ENCODE peak calls at places on chromosome 10, in eight cellular contexts. One of them, this sample, is unnamed. For H3K4me1, the result is how much of the 10 kb centered on the place peaks cover.

GRCh38 chr10:4354382-4354812 is 471.6 kb upstream of the AKR1E2 start:
- DNase-seq in IMR-90: peak
- DNase-seq in neural progenitor cell: no peak
- DNase-seq in CD8-positive, alpha-beta memory T cell: no peak
- DNase-seq in PC-3: peak
- DNase-seq in left ventricle myocardium inferior: no peak
- DNase-seq in psoas muscle: no peak
- DNase-seq in H9: no peak
- DNase-seq in this sample: no peak

GRCh38 chr10:127736915-127737562 is at the start of gene FOXI2:
- DNase-seq in IMR-90: no peak
- DNase-seq in neural progenitor cell: peak
- DNase-seq in CD8-positive, alpha-beta memory T cell: no peak
- DNase-seq in PC-3: no peak
- DNase-seq in left ventricle myocardium inferior: no peak
- DNase-seq in psoas muscle: no peak
- DNase-seq in H9: peak
- DNase-seq in this sample: no peak

GRCh38 chr10:88437411-88437810 is 145.7 kb downstream of the RNLS start:
- DNase-seq in IMR-90: no peak
- DNase-seq in neural progenitor cell: no peak
- DNase-seq in CD8-positive, alpha-beta memory T cell: no peak
- DNase-seq in PC-3: no peak
- DNase-seq in left ventricle myocardium inferior: no peak
- DNase-seq in psoas muscle: no peak
- DNase-seq in H9: no peak
- DNase-seq in this sample: no peak

GRCh38 chr10:131786756-131787605 is 113.8 kb upstream of the PPP2R2D start:
- DNase-seq in IMR-90: peak
- DNase-seq in neural progenitor cell: peak
- DNase-seq in CD8-positive, alpha-beta memory T cell: no peak
- DNase-seq in PC-3: peak
- DNase-seq in left ventricle myocardium inferior: no peak
- DNase-seq in psoas muscle: no peak
- DNase-seq in H9: peak
- DNase-seq in this sample: peak

GRCh38 chr10:8336629-8337331 is 282.3 kb downstream of the GATA3 start:
- DNase-seq in IMR-90: no peak
- DNase-seq in neural progenitor cell: no peak
- DNase-seq in CD8-positive, alpha-beta memory T cell: no peak
- DNase-seq in PC-3: no peak
- DNase-seq in left ventricle myocardium inferior: no peak
- DNase-seq in psoas muscle: no peak
- DNase-seq in H9: no peak
- DNase-seq in this sample: no peak

GRCh38 chr10:103177123-103177522 is 15.9 kb downstream of the NT5C2 start:
- DNase-seq in IMR-90: no peak
- DNase-seq in neural progenitor cell: no peak
- DNase-seq in CD8-positive, alpha-beta memory T cell: no peak
- DNase-seq in PC-3: no peak
- DNase-seq in left ventricle myocardium inferior: no peak
- DNase-seq in psoas muscle: no peak
- DNase-seq in H9: no peak
- DNase-seq in this sample: no peak

GRCh38 chr10:84237199-84238051 is 3.9 kb downstream of the LRIT1 start:
- DNase-seq in IMR-90: no peak
- DNase-seq in neural progenitor cell: peak
- DNase-seq in CD8-positive, alpha-beta memory T cell: no peak
- DNase-seq in PC-3: no peak
- DNase-seq in left ventricle myocardium inferior: peak
- DNase-seq in psoas muscle: no peak
- DNase-seq in H9: peak
- DNase-seq in this sample: no peak

GRCh38 chr10:19347592-19347991 is 299.0 kb downstream of the MALRD1 start:
- DNase-seq in IMR-90: no peak
- DNase-seq in neural progenitor cell: peak
- DNase-seq in CD8-positive, alpha-beta memory T cell: no peak
- DNase-seq in PC-3: peak
- DNase-seq in left ventricle myocardium inferior: no peak
- DNase-seq in psoas muscle: no peak
- DNase-seq in H9: no peak
- DNase-seq in this sample: no peak

GRCh38 chr10:24034571-24034970 is 174.4 kb upstream of the KIAA1217 start:
- DNase-seq in IMR-90: no peak
- DNase-seq in neural progenitor cell: no peak
- DNase-seq in CD8-positive, alpha-beta memory T cell: no peak
- DNase-seq in PC-3: no peak
- DNase-seq in left ventricle myocardium inferior: peak
- DNase-seq in psoas muscle: no peak
- DNase-seq in H9: no peak
- DNase-seq in this sample: no peak

GRCh38 chr10:69567920-69568319 is 5.3 kb downstream of the NEUROG3 start:
- DNase-seq in IMR-90: peak
- DNase-seq in neural progenitor cell: peak
- DNase-seq in CD8-positive, alpha-beta memory T cell: no peak
- DNase-seq in PC-3: peak
- DNase-seq in left ventricle myocardium inferior: peak
- DNase-seq in psoas muscle: peak
- DNase-seq in H9: peak
- DNase-seq in this sample: no peak

GRCh38 chr10:63976538-63976937 is 455.3 kb downstream of the REEP3 start:
- DNase-seq in IMR-90: peak
- DNase-seq in neural progenitor cell: peak
- DNase-seq in CD8-positive, alpha-beta memory T cell: no peak
- DNase-seq in PC-3: peak
- DNase-seq in left ventricle myocardium inferior: no peak
- DNase-seq in psoas muscle: no peak
- DNase-seq in H9: peak
- DNase-seq in this sample: no peak

GRCh38 chr10:31924833-31925232 is 3.8 kb downstream of the ARHGAP12 start:
- DNase-seq in IMR-90: no peak
- DNase-seq in neural progenitor cell: no peak
- DNase-seq in CD8-positive, alpha-beta memory T cell: no peak
- DNase-seq in PC-3: no peak
- DNase-seq in left ventricle myocardium inferior: no peak
- DNase-seq in psoas muscle: no peak
- DNase-seq in H9: no peak
- DNase-seq in this sample: no peak

GRCh38 chr10:35451103-35452016 is 115.1 kb downstream of the CCNY start:
- DNase-seq in IMR-90: peak
- DNase-seq in neural progenitor cell: no peak
- DNase-seq in CD8-positive, alpha-beta memory T cell: no peak
- DNase-seq in PC-3: no peak
- DNase-seq in left ventricle myocardium inferior: peak
- DNase-seq in psoas muscle: no peak
- DNase-seq in H9: no peak
- DNase-seq in this sample: no peak

GRCh38 chr10:43820663-43821062 is 172.0 kb upstream of the ZNF32 start:
- DNase-seq in IMR-90: no peak
- DNase-seq in neural progenitor cell: no peak
- DNase-seq in CD8-positive, alpha-beta memory T cell: no peak
- DNase-seq in PC-3: no peak
- DNase-seq in left ventricle myocardium inferior: no peak
- DNase-seq in psoas muscle: no peak
- DNase-seq in H9: no peak
- DNase-seq in this sample: no peak

GRCh38 chr10:3780056-3780765 is 4.8 kb downstream of the KLF6 start:
- DNase-seq in IMR-90: peak
- DNase-seq in neural progenitor cell: no peak
- DNase-seq in CD8-positive, alpha-beta memory T cell: no peak
- DNase-seq in PC-3: peak
- DNase-seq in left ventricle myocardium inferior: no peak
- DNase-seq in psoas muscle: peak
- DNase-seq in H9: peak
- DNase-seq in this sample: no peak

GRCh38 chr10:3895045-3895609 is 110.1 kb upstream of the KLF6 start:
- DNase-seq in IMR-90: peak
- DNase-seq in neural progenitor cell: no peak
- DNase-seq in CD8-positive, alpha-beta memory T cell: no peak
- DNase-seq in PC-3: no peak
- DNase-seq in left ventricle myocardium inferior: no peak
- DNase-seq in psoas muscle: no peak
- DNase-seq in H9: no peak
- DNase-seq in this sample: no peak

GRCh38 chr10:86353506-86354485 is 12.8 kb downstream of the GRID1 start:
- DNase-seq in IMR-90: no peak
- DNase-seq in neural progenitor cell: no peak
- DNase-seq in CD8-positive, alpha-beta memory T cell: no peak
- DNase-seq in PC-3: no peak
- DNase-seq in left ventricle myocardium inferior: no peak
- DNase-seq in psoas muscle: no peak
- DNase-seq in H9: no peak
- DNase-seq in this sample: no peak

GRCh38 chr10:33612551-33612950 is 278.1 kb upstream of the NRP1 start:
- DNase-seq in IMR-90: peak
- DNase-seq in neural progenitor cell: no peak
- DNase-seq in CD8-positive, alpha-beta memory T cell: no peak
- DNase-seq in PC-3: no peak
- DNase-seq in left ventricle myocardium inferior: no peak
- DNase-seq in psoas muscle: no peak
- DNase-seq in H9: no peak
- DNase-seq in this sample: no peak

GRCh38 chr10:35712486-35712885 is 70.4 kb upstream of the FZD8 start:
- DNase-seq in IMR-90: no peak
- DNase-seq in neural progenitor cell: no peak
- DNase-seq in CD8-positive, alpha-beta memory T cell: no peak
- DNase-seq in PC-3: no peak
- DNase-seq in left ventricle myocardium inferior: no peak
- DNase-seq in psoas muscle: no peak
- DNase-seq in H9: no peak
- DNase-seq in this sample: no peak

GRCh38 chr10:15267496-15267895 is 99.0 kb upstream of the NMT2 start:
- DNase-seq in IMR-90: no peak
- DNase-seq in neural progenitor cell: no peak
- DNase-seq in CD8-positive, alpha-beta memory T cell: no peak
- DNase-seq in PC-3: no peak
- DNase-seq in left ventricle myocardium inferior: no peak
- DNase-seq in psoas muscle: no peak
- DNase-seq in H9: no peak
- DNase-seq in this sample: no peak

GRCh38 chr10:75395171-75395954 is 6.2 kb downstream of the ZNF503 start:
- DNase-seq in IMR-90: peak
- DNase-seq in neural progenitor cell: peak
- DNase-seq in CD8-positive, alpha-beta memory T cell: no peak
- DNase-seq in PC-3: peak
- DNase-seq in left ventricle myocardium inferior: peak
- DNase-seq in psoas muscle: peak
- DNase-seq in H9: peak
- DNase-seq in this sample: peak

GRCh38 chr10:110737886-110738634 is 93.9 kb downstream of the RBM20 start:
- DNase-seq in IMR-90: peak
- DNase-seq in neural progenitor cell: no peak
- DNase-seq in CD8-positive, alpha-beta memory T cell: no peak
- DNase-seq in PC-3: no peak
- DNase-seq in left ventricle myocardium inferior: no peak
- DNase-seq in psoas muscle: no peak
- DNase-seq in H9: no peak
- DNase-seq in this sample: no peak

GRCh38 chr10:33611423-33611822 is 277.0 kb upstream of the NRP1 start:
- DNase-seq in IMR-90: no peak
- DNase-seq in neural progenitor cell: no peak
- DNase-seq in CD8-positive, alpha-beta memory T cell: no peak
- DNase-seq in PC-3: no peak
- DNase-seq in left ventricle myocardium inferior: no peak
- DNase-seq in psoas muscle: no peak
- DNase-seq in H9: no peak
- DNase-seq in this sample: no peak

DNA sequence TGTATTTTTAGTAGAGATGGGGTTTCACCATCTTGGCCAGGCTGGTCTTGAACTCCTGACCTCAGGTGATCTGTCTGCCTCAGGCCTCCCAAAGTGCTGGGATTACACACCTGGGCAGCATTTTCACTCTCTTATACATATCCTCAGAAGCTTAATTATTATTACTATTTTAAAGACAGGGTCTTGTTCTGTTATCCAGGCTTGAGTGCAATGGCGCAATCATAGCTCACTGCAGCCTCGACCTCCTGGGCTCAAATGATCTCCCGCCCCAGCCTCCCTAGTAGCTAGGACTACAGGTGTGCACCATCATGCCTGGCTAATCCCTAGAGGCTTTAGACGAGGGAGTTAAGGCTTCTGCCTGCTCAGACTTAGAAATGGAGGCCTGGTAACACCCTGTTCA is 26.3 kb downstream of the UNC5B start:
- DNase-seq in IMR-90: no peak
- DNase-seq in neural progenitor cell: no peak
- DNase-seq in CD8-positive, alpha-beta memory T cell: no peak
- DNase-seq in PC-3: no peak
- DNase-seq in left ventricle myocardium inferior: no peak
- DNase-seq in psoas muscle: no peak
- DNase-seq in H9: no peak
- DNase-seq in this sample: no peak
- H3K4me1 ChIP-seq in IMR-90: under half
- H3K4me1 ChIP-seq in neural progenitor cell: under half
- H3K4me1 ChIP-seq in CD8-positive, alpha-beta memory T cell: under half
- H3K4me1 ChIP-seq in PC-3: under half
- H3K4me1 ChIP-seq in left ventricle myocardium inferior: half or more
- H3K4me1 ChIP-seq in psoas muscle: under half
- H3K4me1 ChIP-seq in H9: under half
- H3K4me1 ChIP-seq in this sample: under half

GRCh38 chr10:125061557-125062243 is 98.7 kb downstream of the CTBP2 start:
- DNase-seq in IMR-90: no peak
- DNase-seq in neural progenitor cell: no peak
- DNase-seq in CD8-positive, alpha-beta memory T cell: no peak
- DNase-seq in PC-3: no peak
- DNase-seq in left ventricle myocardium inferior: no peak
- DNase-seq in psoas muscle: no peak
- DNase-seq in H9: no peak
- DNase-seq in this sample: no peak
- H3K4me1 ChIP-seq in IMR-90: under half
- H3K4me1 ChIP-seq in neural progenitor cell: under half
- H3K4me1 ChIP-seq in CD8-positive, alpha-beta memory T cell: under half
- H3K4me1 ChIP-seq in PC-3: half or more
- H3K4me1 ChIP-seq in left ventricle myocardium inferior: half or more
- H3K4me1 ChIP-seq in psoas muscle: half or more
- H3K4me1 ChIP-seq in H9: under half
- H3K4me1 ChIP-seq in this sample: half or more

GRCh38 chr10:117162093-117163021 is 24.3 kb upstream of the VAX1 start:
- DNase-seq in IMR-90: no peak
- DNase-seq in neural progenitor cell: no peak
- DNase-seq in CD8-positive, alpha-beta memory T cell: no peak
- DNase-seq in PC-3: no peak
- DNase-seq in left ventricle myocardium inferior: no peak
- DNase-seq in psoas muscle: no peak
- DNase-seq in H9: peak
- DNase-seq in this sample: no peak
- H3K4me1 ChIP-seq in IMR-90: under half
- H3K4me1 ChIP-seq in neural progenitor cell: half or more
- H3K4me1 ChIP-seq in CD8-positive, alpha-beta memory T cell: under half
- H3K4me1 ChIP-seq in PC-3: under half
- H3K4me1 ChIP-seq in left ventricle myocardium inferior: under half
- H3K4me1 ChIP-seq in psoas muscle: under half
- H3K4me1 ChIP-seq in H9: under half
- H3K4me1 ChIP-seq in this sample: under half

DNA sequence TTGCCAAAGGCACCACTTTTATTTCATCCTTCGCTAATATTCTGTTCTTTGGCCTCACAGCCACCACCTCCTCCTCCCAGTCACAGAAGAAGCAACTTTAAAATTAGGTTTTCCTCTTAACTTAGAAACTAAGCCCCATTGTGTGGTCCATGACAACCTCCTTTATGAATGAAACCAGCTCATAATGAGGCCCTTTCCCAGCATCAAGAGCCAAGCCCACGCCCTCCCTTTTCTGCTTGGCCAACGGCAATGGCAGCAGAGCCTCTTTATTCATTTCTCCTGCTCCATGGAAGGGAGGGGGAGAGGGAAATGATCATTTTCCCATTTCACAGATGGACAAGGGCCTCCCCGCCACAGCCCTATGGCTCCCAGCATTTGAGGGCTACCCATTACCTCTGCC is 475.3 kb downstream of the RPS24 start:
- DNase-seq in IMR-90: no peak
- DNase-seq in neural progenitor cell: no peak
- DNase-seq in CD8-positive, alpha-beta memory T cell: no peak
- DNase-seq in PC-3: no peak
- DNase-seq in left ventricle myocardium inferior: no peak
- DNase-seq in psoas muscle: no peak
- DNase-seq in H9: no peak
- DNase-seq in this sample: no peak
- H3K4me1 ChIP-seq in IMR-90: under half
- H3K4me1 ChIP-seq in neural progenitor cell: under half
- H3K4me1 ChIP-seq in CD8-positive, alpha-beta memory T cell: under half
- H3K4me1 ChIP-seq in PC-3: under half
- H3K4me1 ChIP-seq in left ventricle myocardium inferior: under half
- H3K4me1 ChIP-seq in psoas muscle: under half
- H3K4me1 ChIP-seq in H9: under half
- H3K4me1 ChIP-seq in this sample: under half

This sample was measured in ascending aorta.